ENCODE peak calls at places on chromosomes 2 and 18, in ten cellular contexts. One of them, this sample, is unnamed.

GRCh38 chr2:203061346-203061745 is 46.7 kb downstream of the NBEAL1 start:
- DNase-seq in chondrocyte: no peak
- DNase-seq in GM12864: no peak
- DNase-seq in left ventricle myocardium inferior: no peak
- DNase-seq in kidney epithelial cell: peak; percentile 74
- DNase-seq in stomach: no peak
- DNase-seq in AG10803: peak; percentile 63
- DNase-seq in cardiac muscle cell: no peak
- DNase-seq in brain microvascular endothelial cell: peak; percentile 54
- DNase-seq in astrocyte of the spinal cord: peak; percentile 81
- DNase-seq in this sample: no peak

GRCh38 chr2:42108852-42109251 is 60.3 kb upstream of the EML4 start:
- DNase-seq in astrocyte of the spinal cord: no peak
- DNase-seq in GM12864: no peak
- DNase-seq in kidney epithelial cell: no peak
- DNase-seq in cardiac muscle cell: no peak
- DNase-seq in stomach: no peak
- DNase-seq in left ventricle myocardium inferior: no peak
- DNase-seq in brain microvascular endothelial cell: no peak
- DNase-seq in chondrocyte: no peak
- DNase-seq in AG10803: no peak
- DNase-seq in this sample: no peak

GRCh38 chr18:59311631-59312030 is 6.8 kb downstream of the CPLX4 start:
- DNase-seq in stomach: no peak
- DNase-seq in left ventricle myocardium inferior: no peak
- DNase-seq in astrocyte of the spinal cord: peak; percentile 40
- DNase-seq in cardiac muscle cell: no peak
- DNase-seq in brain microvascular endothelial cell: peak; percentile 40
- DNase-seq in GM12864: no peak
- DNase-seq in kidney epithelial cell: no peak
- DNase-seq in chondrocyte: no peak
- DNase-seq in AG10803: peak; percentile 17
- DNase-seq in this sample: no peak

GRCh38 chr18:12287131-12287681 is 20.8 kb upstream of the TUBB6 start:
- DNase-seq in left ventricle myocardium inferior: no peak
- DNase-seq in astrocyte of the spinal cord: no peak
- DNase-seq in AG10803: no peak
- DNase-seq in GM12864: no peak
- DNase-seq in chondrocyte: peak; percentile 91
- DNase-seq in brain microvascular endothelial cell: no peak
- DNase-seq in cardiac muscle cell: no peak
- DNase-seq in kidney epithelial cell: no peak
- DNase-seq in stomach: no peak
- DNase-seq in this sample: no peak

GRCh38 chr2:188345439-188345838 is 53.8 kb downstream of the GULP1 start:
- DNase-seq in kidney epithelial cell: no peak
- DNase-seq in stomach: no peak
- DNase-seq in AG10803: peak; percentile 15
- DNase-seq in astrocyte of the spinal cord: peak; percentile 32
- DNase-seq in cardiac muscle cell: no peak
- DNase-seq in brain microvascular endothelial cell: no peak
- DNase-seq in chondrocyte: no peak
- DNase-seq in GM12864: no peak
- DNase-seq in left ventricle myocardium inferior: no peak
- DNase-seq in this sample: no peak

GRCh38 chr2:161063074-161063945 is 96.9 kb upstream of the TANK start:
- DNase-seq in kidney epithelial cell: peak; percentile 25
- DNase-seq in GM12864: peak; percentile 46
- DNase-seq in left ventricle myocardium inferior: peak; percentile 47
- DNase-seq in AG10803: peak; percentile 85
- DNase-seq in chondrocyte: no peak
- DNase-seq in cardiac muscle cell: peak; percentile 89
- DNase-seq in astrocyte of the spinal cord: peak; percentile 84
- DNase-seq in stomach: peak; percentile 70
- DNase-seq in brain microvascular endothelial cell: peak; percentile 78
- DNase-seq in this sample: peak; percentile 48

GRCh38 chr18:36376361-36376760 is 78.8 kb downstream of the FHOD3 start:
- DNase-seq in AG10803: peak; percentile 63
- DNase-seq in cardiac muscle cell: no peak
- DNase-seq in stomach: no peak
- DNase-seq in brain microvascular endothelial cell: peak; percentile 32
- DNase-seq in chondrocyte: no peak
- DNase-seq in astrocyte of the spinal cord: no peak
- DNase-seq in GM12864: no peak
- DNase-seq in left ventricle myocardium inferior: no peak
- DNase-seq in kidney epithelial cell: no peak
- DNase-seq in this sample: no peak

GRCh38 chr18:49647496-49648168 is 85.8 kb downstream of the LIPG start:
- DNase-seq in astrocyte of the spinal cord: peak; percentile 48
- DNase-seq in cardiac muscle cell: peak; percentile 28
- DNase-seq in stomach: no peak
- DNase-seq in brain microvascular endothelial cell: peak; percentile 63
- DNase-seq in chondrocyte: no peak
- DNase-seq in GM12864: no peak
- DNase-seq in AG10803: peak; percentile 9
- DNase-seq in left ventricle myocardium inferior: no peak
- DNase-seq in kidney epithelial cell: peak; percentile 42
- DNase-seq in this sample: no peak

DNA sequence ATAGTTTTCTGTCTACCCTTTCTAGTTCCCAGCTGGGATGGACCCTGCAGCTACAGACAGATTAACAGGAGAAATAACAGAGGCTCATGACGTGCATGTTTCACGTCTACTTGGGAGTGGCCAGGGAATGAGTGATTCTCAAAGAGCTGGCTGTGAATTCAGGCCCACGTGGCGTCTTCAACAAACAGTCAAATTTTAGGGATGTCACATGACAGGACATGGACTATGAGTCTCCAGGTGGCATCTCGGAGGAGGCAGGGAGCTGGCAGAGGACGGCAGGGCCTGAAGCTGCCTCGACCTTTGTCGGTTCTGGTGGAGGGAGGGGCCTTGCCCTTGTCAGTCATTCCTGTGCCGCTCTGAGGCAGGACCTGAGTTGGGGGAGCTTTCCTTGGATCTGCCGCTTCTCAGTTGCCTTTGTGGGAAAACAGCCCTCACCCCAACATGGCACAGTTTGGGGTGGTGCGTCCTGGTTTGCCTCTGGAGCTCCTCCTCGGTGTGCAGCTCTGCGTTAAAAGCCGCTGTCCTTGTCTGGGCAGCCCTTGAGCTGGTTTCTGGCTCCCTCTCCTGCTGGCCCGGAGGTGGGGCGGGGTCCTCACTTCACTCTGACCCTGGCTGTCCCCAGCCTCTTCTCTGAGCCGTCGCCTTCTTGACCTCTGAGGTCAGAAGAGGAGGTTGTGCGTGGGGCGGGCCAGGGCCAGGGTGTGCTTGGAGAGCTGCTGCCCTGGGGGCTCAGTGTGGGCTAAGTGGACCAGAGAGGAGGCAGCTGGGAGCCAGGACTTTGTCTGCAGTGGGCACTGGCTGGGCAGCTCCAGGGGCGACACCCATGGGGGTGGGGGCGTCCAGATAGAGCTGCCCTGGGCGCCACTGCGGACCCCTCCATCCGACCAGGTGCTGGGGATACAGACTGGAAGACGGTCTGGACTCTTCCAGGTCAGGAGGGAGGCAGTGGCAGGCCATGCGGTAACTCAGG is 12.1 kb upstream of the GAL3ST2 start:
- DNase-seq in GM12864: no peak
- DNase-seq in AG10803: no peak
- DNase-seq in astrocyte of the spinal cord: no peak
- DNase-seq in stomach: no peak
- DNase-seq in cardiac muscle cell: peak; percentile 21
- DNase-seq in kidney epithelial cell: no peak
- DNase-seq in left ventricle myocardium inferior: no peak
- DNase-seq in brain microvascular endothelial cell: no peak
- DNase-seq in chondrocyte: peak; percentile 86
- DNase-seq in this sample: no peak
- TF ChIP-seq CTCF in GM12864: no peak
- TF ChIP-seq CTCF in AG10803: no peak
- TF ChIP-seq CTCF in astrocyte of the spinal cord: no peak
- TF ChIP-seq CTCF in stomach: no peak
- TF ChIP-seq CTCF in cardiac muscle cell: no peak
- TF ChIP-seq CTCF in kidney epithelial cell: no peak
- TF ChIP-seq CTCF in left ventricle myocardium inferior: no peak
- TF ChIP-seq CTCF in brain microvascular endothelial cell: no peak
- TF ChIP-seq CTCF in chondrocyte: no peak
- TF ChIP-seq CTCF in this sample: no peak

DNA sequence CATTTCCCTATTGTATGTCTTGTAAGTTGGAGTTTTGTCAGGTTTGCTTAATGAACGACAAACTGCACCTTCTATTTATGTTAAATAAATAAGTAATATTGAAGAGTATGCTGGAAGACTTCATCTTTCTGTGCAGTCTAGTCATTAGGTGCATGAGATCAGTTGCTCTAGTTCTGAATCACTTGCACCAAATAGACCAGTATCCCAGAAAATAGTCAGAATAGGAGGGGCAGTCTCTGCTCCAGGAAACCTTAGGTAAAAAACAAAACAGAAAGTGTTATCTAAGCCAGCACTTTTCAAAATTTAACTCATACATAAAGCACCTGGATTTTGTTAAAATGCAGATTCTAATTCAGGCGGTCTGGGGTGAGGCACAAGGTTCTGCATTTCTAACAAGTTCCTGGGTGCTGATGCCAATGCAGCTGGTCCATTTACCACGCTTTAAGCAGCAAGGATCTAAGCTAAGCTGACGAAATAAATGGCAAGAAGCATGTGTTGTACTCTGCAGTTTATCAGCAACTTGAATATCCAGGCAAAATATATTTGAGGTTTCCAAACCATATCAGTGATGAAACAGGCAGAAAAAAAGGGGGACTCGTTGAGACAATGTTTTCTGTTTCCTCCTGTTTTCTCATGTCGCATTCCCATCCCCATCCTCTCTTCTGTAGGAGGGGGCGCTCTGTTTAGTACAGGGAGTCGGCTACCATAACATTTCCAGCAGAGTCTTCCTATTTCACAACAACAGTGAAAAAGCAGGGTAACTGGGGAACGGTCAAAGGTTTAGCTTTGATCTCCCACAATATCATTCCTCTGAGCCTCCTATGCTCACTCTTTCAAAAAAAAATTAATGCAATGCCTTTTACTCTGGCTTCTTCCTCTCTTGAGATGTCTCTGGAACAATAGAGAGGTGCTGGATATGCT is 106.4 kb downstream of the MBD2 start:
- DNase-seq in kidney epithelial cell: no peak
- DNase-seq in astrocyte of the spinal cord: no peak
- DNase-seq in stomach: no peak
- DNase-seq in cardiac muscle cell: peak; percentile 69
- DNase-seq in AG10803: peak; percentile 63
- DNase-seq in GM12864: no peak
- DNase-seq in brain microvascular endothelial cell: no peak
- DNase-seq in chondrocyte: no peak
- DNase-seq in left ventricle myocardium inferior: no peak
- DNase-seq in this sample: no peak
- TF ChIP-seq CTCF in kidney epithelial cell: no peak
- TF ChIP-seq CTCF in astrocyte of the spinal cord: no peak
- TF ChIP-seq CTCF in stomach: no peak
- TF ChIP-seq CTCF in cardiac muscle cell: no peak
- TF ChIP-seq CTCF in AG10803: no peak
- TF ChIP-seq CTCF in GM12864: no peak
- TF ChIP-seq CTCF in brain microvascular endothelial cell: no peak
- TF ChIP-seq CTCF in chondrocyte: no peak
- TF ChIP-seq CTCF in left ventricle myocardium inferior: no peak
- TF ChIP-seq CTCF in this sample: no peak

GRCh38 chr2:50748652-50749174 is 283.2 kb downstream of the NRXN1 start:
- DNase-seq in chondrocyte: no peak
- DNase-seq in cardiac muscle cell: no peak
- DNase-seq in astrocyte of the spinal cord: no peak
- DNase-seq in stomach: no peak
- DNase-seq in kidney epithelial cell: no peak
- DNase-seq in AG10803: no peak
- DNase-seq in brain microvascular endothelial cell: peak; percentile 2
- DNase-seq in GM12864: no peak
- DNase-seq in left ventricle myocardium inferior: no peak
- DNase-seq in this sample: no peak

GRCh38 chr2:50754514-50754913 is 277.4 kb downstream of the NRXN1 start:
- DNase-seq in stomach: no peak
- DNase-seq in cardiac muscle cell: no peak
- DNase-seq in chondrocyte: no peak
- DNase-seq in kidney epithelial cell: no peak
- DNase-seq in AG10803: no peak
- DNase-seq in left ventricle myocardium inferior: no peak
- DNase-seq in GM12864: no peak
- DNase-seq in astrocyte of the spinal cord: no peak
- DNase-seq in brain microvascular endothelial cell: no peak
- DNase-seq in this sample: no peak

GRCh38 chr2:50749226-50749625 is 282.7 kb downstream of the NRXN1 start:
- DNase-seq in brain microvascular endothelial cell: no peak
- DNase-seq in astrocyte of the spinal cord: no peak
- DNase-seq in left ventricle myocardium inferior: no peak
- DNase-seq in AG10803: no peak
- DNase-seq in chondrocyte: no peak
- DNase-seq in GM12864: no peak
- DNase-seq in cardiac muscle cell: no peak
- DNase-seq in stomach: no peak
- DNase-seq in kidney epithelial cell: no peak
- DNase-seq in this sample: no peak

GRCh38 chr2:50752228-50752627 is 279.7 kb downstream of the NRXN1 start:
- DNase-seq in left ventricle myocardium inferior: no peak
- DNase-seq in stomach: no peak
- DNase-seq in GM12864: no peak
- DNase-seq in kidney epithelial cell: no peak
- DNase-seq in chondrocyte: no peak
- DNase-seq in cardiac muscle cell: no peak
- DNase-seq in astrocyte of the spinal cord: peak; percentile 4
- DNase-seq in AG10803: no peak
- DNase-seq in brain microvascular endothelial cell: no peak
- DNase-seq in this sample: no peak

DNA sequence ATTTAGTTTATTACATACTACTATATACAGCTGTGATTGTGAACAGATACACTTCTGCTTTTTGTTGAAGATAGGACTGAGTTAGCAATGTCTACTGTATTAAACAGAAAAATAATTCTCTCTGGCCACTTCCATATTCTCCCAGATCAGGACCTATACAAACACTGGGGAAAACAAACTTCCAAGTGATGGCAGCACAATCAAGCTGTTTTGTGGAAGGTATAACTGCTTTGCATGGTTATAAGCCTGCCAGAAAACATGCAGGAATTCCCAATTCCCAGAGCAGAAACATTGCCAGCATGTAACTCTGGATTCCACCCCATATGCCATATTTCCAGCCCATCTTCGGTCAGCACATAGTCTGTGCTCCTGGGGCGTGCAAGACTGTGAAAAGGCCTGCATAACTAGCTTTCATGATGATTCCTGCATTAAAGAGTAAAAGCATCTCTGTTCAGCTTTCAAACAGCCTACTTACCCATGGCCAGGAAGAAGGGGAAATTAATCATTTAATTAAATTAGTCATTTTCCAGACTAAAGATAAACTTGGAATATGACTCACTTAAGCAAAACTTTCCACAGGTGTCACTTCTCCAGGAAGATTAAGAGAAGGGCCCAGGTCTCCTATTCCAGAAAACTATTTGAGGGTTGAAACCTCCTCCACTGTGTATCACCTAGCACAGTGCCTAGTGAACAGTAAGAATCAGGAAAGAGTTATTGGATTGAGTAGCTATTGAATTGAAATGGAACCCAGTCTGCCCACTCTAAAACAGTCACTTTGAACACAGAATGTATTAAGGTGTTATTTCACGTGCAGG is 280.5 kb downstream of the NRXN1 start:
- DNase-seq in astrocyte of the spinal cord: no peak
- DNase-seq in GM12864: no peak
- DNase-seq in brain microvascular endothelial cell: no peak
- DNase-seq in kidney epithelial cell: no peak
- DNase-seq in chondrocyte: no peak
- DNase-seq in cardiac muscle cell: peak; percentile 15
- DNase-seq in AG10803: no peak
- DNase-seq in left ventricle myocardium inferior: no peak
- DNase-seq in stomach: no peak
- DNase-seq in this sample: no peak
- TF ChIP-seq CTCF in astrocyte of the spinal cord: no peak
- TF ChIP-seq CTCF in GM12864: no peak
- TF ChIP-seq CTCF in brain microvascular endothelial cell: no peak
- TF ChIP-seq CTCF in kidney epithelial cell: no peak
- TF ChIP-seq CTCF in chondrocyte: no peak
- TF ChIP-seq CTCF in cardiac muscle cell: no peak
- TF ChIP-seq CTCF in AG10803: no peak
- TF ChIP-seq CTCF in left ventricle myocardium inferior: no peak
- TF ChIP-seq CTCF in stomach: no peak
- TF ChIP-seq CTCF in this sample: no peak

GRCh38 chr2:111883661-111884591 is at the start of gene ANAPC1:
- DNase-seq in GM12864: peak; percentile 56
- DNase-seq in brain microvascular endothelial cell: peak; percentile 74
- DNase-seq in chondrocyte: peak; percentile 95
- DNase-seq in astrocyte of the spinal cord: peak; percentile 83
- DNase-seq in kidney epithelial cell: no peak
- DNase-seq in cardiac muscle cell: peak; percentile 83
- DNase-seq in left ventricle myocardium inferior: peak; percentile 80
- DNase-seq in stomach: peak; percentile 83
- DNase-seq in AG10803: peak; percentile 72
- DNase-seq in this sample: peak; percentile 89
- TF ChIP-seq CTCF in GM12864: no peak
- TF ChIP-seq CTCF in brain microvascular endothelial cell: no peak
- TF ChIP-seq CTCF in chondrocyte: peak; percentile 24
- TF ChIP-seq CTCF in astrocyte of the spinal cord: no peak
- TF ChIP-seq CTCF in kidney epithelial cell: no peak
- TF ChIP-seq CTCF in cardiac muscle cell: no peak
- TF ChIP-seq CTCF in left ventricle myocardium inferior: no peak
- TF ChIP-seq CTCF in stomach: no peak
- TF ChIP-seq CTCF in AG10803: no peak
- TF ChIP-seq CTCF in this sample: no peak